ENCODE peak calls at places on chromosomes 6 and 20, in eight cellular contexts. V is Panc1, H is brain microvascular endothelial cell, Z is heart right ventricle, M is keratinocyte, U is ovary, Q is psoas muscle, D is lower lobe of right lung. X is an unnamed sample.

GRCh38 chr6:129140571-129140970 is 257.6 kb downstream of the LAMA2 start:
- DNase-seq in V (no peak), H (no peak), Z (peak), M (no peak), U (peak), Q (no peak), D (no peak), X (no peak)

GRCh38 chr6:4853782-4854511 is 77.7 kb downstream of the CDYL start:
- DNase-seq in V (no peak), H (peak), Z (no peak), M (no peak), U (no peak), Q (no peak), D (no peak), X (no peak)

GRCh38 chr20:38230957-38231785 is 29.4 kb downstream of the KIAA1755 start:
- DNase-seq in V (no peak), H (peak), Z (no peak), M (no peak), U (no peak), Q (no peak), D (no peak), X (no peak)

GRCh38 chr6:36607782-36608386 is 13.7 kb downstream of the SRSF3 start:
- DNase-seq in V (no peak), H (no peak), Z (no peak), M (no peak), U (peak), Q (no peak), D (no peak), X (no peak)

GRCh38 chr6:14873781-14874446 is 372.0 kb upstream of the JARID2 start:
- DNase-seq in V (no peak), H (no peak), Z (no peak), M (no peak), U (no peak), Q (no peak), D (no peak), X (no peak)

GRCh38 chr6:111804627-111805235 is 68.5 kb downstream of the FYN start:
- DNase-seq in V (no peak), H (peak), Z (no peak), M (no peak), U (no peak), Q (no peak), D (no peak), X (no peak)

GRCh38 chr20:50215101-50215500 is 24.5 kb downstream of the CEBPB start:
- DNase-seq in V (no peak), H (no peak), Z (no peak), M (no peak), U (no peak), Q (no peak), D (no peak), X (no peak)

GRCh38 chr6:118980063-118980462 is 45.1 kb upstream of the MCM9 start:
- DNase-seq in V (no peak), H (no peak), Z (no peak), M (no peak), U (no peak), Q (peak), D (peak), X (no peak)

GRCh38 chr20:45592574-45593189 is 13.6 kb upstream of the WFDC8 start:
- DNase-seq in V (peak), H (peak), Z (no peak), M (no peak), U (no peak), Q (no peak), D (no peak), X (peak)

GRCh38 chr6:11224252-11224965 is 8.1 kb downstream of the NEDD9 start:
- DNase-seq in V (no peak), H (peak), Z (no peak), M (no peak), U (no peak), Q (no peak), D (no peak), X (no peak)

GRCh38 chr6:167291623-167292300 is 647 bp downstream of the UNC93A start:
- DNase-seq in V (no peak), H (no peak), Z (no peak), M (no peak), U (no peak), Q (no peak), D (no peak), X (no peak)

GRCh38 chr6:21559238-21559637 is 34.3 kb upstream of the SOX4 start:
- DNase-seq in V (no peak), H (no peak), Z (no peak), M (no peak), U (no peak), Q (no peak), D (no peak), X (no peak)

GRCh38 chr20:60820918-60821317 is 431.1 kb upstream of the CDH4 start:
- DNase-seq in V (no peak), H (no peak), Z (no peak), M (no peak), U (no peak), Q (no peak), D (no peak), X (no peak)

GRCh38 chr20:8152183-8152582 is 20.1 kb downstream of the PLCB1 start:
- DNase-seq in V (no peak), H (peak), Z (peak), M (no peak), U (no peak), Q (no peak), D (no peak), X (no peak)

GRCh38 chr6:17165383-17165782 is 63.5 kb downstream of the STMND1 start:
- DNase-seq in V (no peak), H (peak), Z (no peak), M (no peak), U (no peak), Q (no peak), D (no peak), X (no peak)

GRCh38 chr6:135932651-135933050 is 81.2 kb downstream of the PDE7B start:
- DNase-seq in V (no peak), H (no peak), Z (no peak), M (no peak), U (no peak), Q (no peak), D (no peak), X (no peak)

GRCh38 chr6:31075528-31075927 is 36.8 kb downstream of the C6orf15 start:
- DNase-seq in V (no peak), H (peak), Z (no peak), M (no peak), U (no peak), Q (no peak), D (no peak), X (no peak)

GRCh38 chr20:60215786-60216730 is 257.8 kb downstream of the CDH26 start:
- DNase-seq in V (no peak), H (no peak), Z (no peak), M (no peak), U (no peak), Q (no peak), D (no peak), X (no peak)

GRCh38 chr6:90284745-90285481 is 11.7 kb downstream of the BACH2 start:
- DNase-seq in V (no peak), H (peak), Z (no peak), M (no peak), U (no peak), Q (no peak), D (no peak), X (no peak)

GRCh38 chr20:34875657-34876160 is 703 bp upstream of the ACSS2 start:
- DNase-seq in V (no peak), H (no peak), Z (no peak), M (no peak), U (no peak), Q (no peak), D (no peak), X (no peak)

GRCh38 chr6:144953552-144954240 is 668.6 kb downstream of the UTRN start:
- DNase-seq in V (no peak), H (peak), Z (no peak), M (peak), U (no peak), Q (no peak), D (no peak), X (no peak)

GRCh38 chr6:89948876-89949275 is 54.6 kb downstream of the GJA10 start:
- DNase-seq in V (no peak), H (no peak), Z (no peak), M (no peak), U (no peak), Q (no peak), D (no peak), X (no peak)

GRCh38 chr6:42007753-42008528 is 42.4 kb upstream of the TAF8 start:
- DNase-seq in V (no peak), H (no peak), Z (no peak), M (no peak), U (no peak), Q (no peak), D (no peak), X (no peak)

GRCh38 chr20:51458751-51459439 is 83.6 kb downstream of the NFATC2 start:
- DNase-seq in V (no peak), H (no peak), Z (no peak), M (no peak), U (no peak), Q (no peak), D (no peak), X (no peak)

GRCh38 chr20:51460163-51460562 is 82.4 kb downstream of the NFATC2 start:
- DNase-seq in V (no peak), H (no peak), Z (no peak), M (no peak), U (no peak), Q (no peak), D (no peak), X (no peak)

GRCh38 chr20:51457281-51457932 is 85.1 kb downstream of the NFATC2 start:
- DNase-seq in V (no peak), H (peak), Z (peak), M (peak), U (peak), Q (peak), D (no peak), X (no peak)

GRCh38 chr20:51454250-51454865 is 88.2 kb downstream of the NFATC2 start:
- DNase-seq in V (no peak), H (no peak), Z (no peak), M (no peak), U (no peak), Q (no peak), D (no peak), X (no peak)

GRCh38 chr20:51456511-51457280 is 85.8 kb downstream of the NFATC2 start:
- DNase-seq in V (peak), H (peak), Z (peak), M (peak), U (peak), Q (peak), D (peak), X (no peak)
- H3K27ac ChIP-seq in V (peak), H (peak), Z (no peak), M (peak), U (peak), Q (peak), D (peak), X (no peak)

GRCh38 chr20:43658068-43658722 is 8.7 kb upstream of the MYBL2 start:
- DNase-seq in V (no peak), H (no peak), Z (no peak), M (no peak), U (no peak), Q (no peak), D (no peak), X (no peak)
- H3K4me3 ChIP-seq in V (peak), H (peak), Z (no peak), M (peak), U (no peak), Q (peak), D (peak), X (peak)

GRCh38 chr20:5821627-5822215 is 71.5 kb downstream of the SHLD1 start:
- DNase-seq in V (no peak), H (no peak), Z (no peak), M (no peak), U (peak), Q (no peak), D (no peak), X (no peak)

GRCh38 chr20:5822569-5822968 is 72.4 kb downstream of the SHLD1 start:
- DNase-seq in V (no peak), H (no peak), Z (no peak), M (no peak), U (no peak), Q (no peak), D (no peak), X (no peak)

GRCh38 chr20:5818346-5818681 is 68.1 kb downstream of the SHLD1 start:
- DNase-seq in V (no peak), H (no peak), Z (no peak), M (no peak), U (no peak), Q (no peak), D (no peak), X (no peak)
- H3K27ac ChIP-seq in V (no peak), H (no peak), Z (no peak), M (no peak), U (no peak), Q (peak), D (no peak), X (no peak)

GRCh38 chr6:141418076-141418475 is 714.6 kb upstream of the GJE1 start:
- DNase-seq in V (no peak), H (no peak), Z (no peak), M (no peak), U (no peak), Q (no peak), D (no peak), X (no peak)
- H3K4me3 ChIP-seq in V (no peak), H (no peak), Z (no peak), M (no peak), U (no peak), Q (no peak), D (no peak), X (no peak)

DNA sequence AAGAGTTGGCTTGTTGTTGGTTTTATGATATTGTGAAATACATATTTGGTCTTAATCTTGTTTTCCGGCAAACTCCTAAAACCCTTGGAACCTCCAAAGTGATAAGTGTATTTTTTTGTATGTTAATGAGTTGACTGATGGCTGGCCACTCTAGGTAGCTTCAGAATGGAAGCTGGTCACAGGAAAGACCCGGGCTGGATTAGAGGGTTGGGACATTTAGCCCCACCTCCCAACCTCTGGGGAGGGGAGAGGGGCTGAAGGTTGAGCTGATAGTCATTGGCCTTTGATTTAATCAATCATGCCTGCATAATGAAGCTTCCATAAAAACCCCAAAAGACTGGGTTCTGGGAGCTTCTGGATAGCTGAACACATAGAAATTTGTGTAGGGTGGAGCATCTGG is 42.7 kb downstream of the SASH1 start:
- DNase-seq in V (no peak), H (no peak), Z (no peak), M (no peak), U (no peak), Q (no peak), D (no peak), X (no peak)
- H3K27ac ChIP-seq in V (no peak), H (no peak), Z (no peak), M (no peak), U (no peak), Q (no peak), D (no peak), X (no peak)

GRCh38 chr6:78910611-78911134 is 43.3 kb downstream of the IRAK1BP1 start:
- DNase-seq in V (no peak), H (no peak), Z (peak), M (no peak), U (no peak), Q (peak), D (peak), X (peak)
- H3K4me3 ChIP-seq in V (peak), H (peak), Z (peak), M (peak), U (peak), Q (peak), D (peak), X (peak)

X was measured in iPS DF 6.9.